ENCODE peak calls at places on chromosomes 6 and 20, in ten cellular contexts. One of them, this sample, is unnamed.

GRCh38 chr6:34272022-34272926 is 23.5 kb upstream of the SMIM29 start:
- DNase-seq in esophagus squamous epithelium: no peak
- DNase-seq in SK-N-SH: peak
- DNase-seq in GM12865: no peak
- DNase-seq in A673: no peak
- DNase-seq in dorsolateral prefrontal cortex: no peak
- DNase-seq in ovary: no peak
- DNase-seq in kidney epithelial cell: no peak
- DNase-seq in bronchial epithelial cell: no peak
- DNase-seq in fibroblast of the aortic adventitia: no peak
- DNase-seq in this sample: no peak

GRCh38 chr6:125050663-125051318 is 88.6 kb downstream of the RNF217 start:
- DNase-seq in SK-N-SH: no peak
- DNase-seq in dorsolateral prefrontal cortex: no peak
- DNase-seq in A673: peak
- DNase-seq in kidney epithelial cell: no peak
- DNase-seq in fibroblast of the aortic adventitia: no peak
- DNase-seq in ovary: no peak
- DNase-seq in GM12865: no peak
- DNase-seq in bronchial epithelial cell: peak
- DNase-seq in esophagus squamous epithelium: no peak
- DNase-seq in this sample: no peak

GRCh38 chr6:36817176-36817817 is 21.9 kb downstream of the CPNE5 start:
- DNase-seq in GM12865: no peak
- DNase-seq in fibroblast of the aortic adventitia: no peak
- DNase-seq in dorsolateral prefrontal cortex: no peak
- DNase-seq in SK-N-SH: no peak
- DNase-seq in bronchial epithelial cell: no peak
- DNase-seq in ovary: no peak
- DNase-seq in A673: no peak
- DNase-seq in esophagus squamous epithelium: no peak
- DNase-seq in kidney epithelial cell: no peak
- DNase-seq in this sample: no peak

GRCh38 chr6:25689966-25690365 is 38.0 kb downstream of the SCGN start:
- DNase-seq in esophagus squamous epithelium: no peak
- DNase-seq in fibroblast of the aortic adventitia: no peak
- DNase-seq in GM12865: no peak
- DNase-seq in bronchial epithelial cell: peak
- DNase-seq in A673: no peak
- DNase-seq in ovary: no peak
- DNase-seq in dorsolateral prefrontal cortex: no peak
- DNase-seq in kidney epithelial cell: no peak
- DNase-seq in SK-N-SH: no peak
- DNase-seq in this sample: no peak

GRCh38 chr6:17485181-17485580 is 91.8 kb downstream of the CAP2 start:
- DNase-seq in kidney epithelial cell: no peak
- DNase-seq in SK-N-SH: no peak
- DNase-seq in bronchial epithelial cell: no peak
- DNase-seq in dorsolateral prefrontal cortex: no peak
- DNase-seq in fibroblast of the aortic adventitia: no peak
- DNase-seq in esophagus squamous epithelium: no peak
- DNase-seq in ovary: no peak
- DNase-seq in A673: no peak
- DNase-seq in GM12865: no peak
- DNase-seq in this sample: no peak

GRCh38 chr6:4128748-4129147 is 6.6 kb downstream of the ECI2 start:
- DNase-seq in esophagus squamous epithelium: no peak
- DNase-seq in GM12865: no peak
- DNase-seq in kidney epithelial cell: no peak
- DNase-seq in ovary: no peak
- DNase-seq in bronchial epithelial cell: no peak
- DNase-seq in SK-N-SH: no peak
- DNase-seq in fibroblast of the aortic adventitia: peak
- DNase-seq in dorsolateral prefrontal cortex: no peak
- DNase-seq in A673: no peak
- DNase-seq in this sample: no peak

GRCh38 chr6:5435449-5435848 is 174.1 kb downstream of the FARS2 start:
- DNase-seq in SK-N-SH: no peak
- DNase-seq in A673: peak
- DNase-seq in kidney epithelial cell: no peak
- DNase-seq in bronchial epithelial cell: no peak
- DNase-seq in ovary: no peak
- DNase-seq in fibroblast of the aortic adventitia: peak
- DNase-seq in esophagus squamous epithelium: no peak
- DNase-seq in dorsolateral prefrontal cortex: no peak
- DNase-seq in GM12865: no peak
- DNase-seq in this sample: no peak

GRCh38 chr6:100078509-100078908 is 84.5 kb upstream of the MCHR2 start:
- DNase-seq in GM12865: peak
- DNase-seq in kidney epithelial cell: no peak
- DNase-seq in fibroblast of the aortic adventitia: peak
- DNase-seq in ovary: no peak
- DNase-seq in bronchial epithelial cell: peak
- DNase-seq in dorsolateral prefrontal cortex: no peak
- DNase-seq in esophagus squamous epithelium: no peak
- DNase-seq in SK-N-SH: peak
- DNase-seq in A673: peak
- DNase-seq in this sample: no peak

GRCh38 chr6:168138436-168138835 is 59.4 kb upstream of the FRMD1 start:
- DNase-seq in GM12865: no peak
- DNase-seq in dorsolateral prefrontal cortex: no peak
- DNase-seq in A673: no peak
- DNase-seq in fibroblast of the aortic adventitia: no peak
- DNase-seq in esophagus squamous epithelium: no peak
- DNase-seq in kidney epithelial cell: no peak
- DNase-seq in bronchial epithelial cell: no peak
- DNase-seq in SK-N-SH: no peak
- DNase-seq in ovary: no peak
- DNase-seq in this sample: no peak

GRCh38 chr6:166697113-166697512 is 70.1 kb upstream of the RPS6KA2 start:
- DNase-seq in GM12865: no peak
- DNase-seq in kidney epithelial cell: no peak
- DNase-seq in ovary: no peak
- DNase-seq in SK-N-SH: no peak
- DNase-seq in fibroblast of the aortic adventitia: no peak
- DNase-seq in dorsolateral prefrontal cortex: no peak
- DNase-seq in A673: no peak
- DNase-seq in esophagus squamous epithelium: no peak
- DNase-seq in bronchial epithelial cell: no peak
- DNase-seq in this sample: no peak

GRCh38 chr6:110703906-110704594 is 111.2 kb downstream of the CDK19 start:
- DNase-seq in esophagus squamous epithelium: no peak
- DNase-seq in dorsolateral prefrontal cortex: no peak
- DNase-seq in bronchial epithelial cell: peak
- DNase-seq in ovary: no peak
- DNase-seq in A673: no peak
- DNase-seq in SK-N-SH: no peak
- DNase-seq in GM12865: no peak
- DNase-seq in fibroblast of the aortic adventitia: peak
- DNase-seq in kidney epithelial cell: no peak
- DNase-seq in this sample: no peak

GRCh38 chr6:156102129-156102528 is 646.5 kb upstream of the NOX3 start:
- DNase-seq in esophagus squamous epithelium: no peak
- DNase-seq in GM12865: peak
- DNase-seq in ovary: no peak
- DNase-seq in fibroblast of the aortic adventitia: peak
- DNase-seq in dorsolateral prefrontal cortex: no peak
- DNase-seq in A673: peak
- DNase-seq in bronchial epithelial cell: peak
- DNase-seq in kidney epithelial cell: no peak
- DNase-seq in SK-N-SH: no peak
- DNase-seq in this sample: no peak

GRCh38 chr20:52614036-52614863 is 357.9 kb upstream of the TSHZ2 start:
- DNase-seq in kidney epithelial cell: no peak
- DNase-seq in SK-N-SH: no peak
- DNase-seq in GM12865: no peak
- DNase-seq in A673: no peak
- DNase-seq in bronchial epithelial cell: no peak
- DNase-seq in fibroblast of the aortic adventitia: no peak
- DNase-seq in dorsolateral prefrontal cortex: no peak
- DNase-seq in esophagus squamous epithelium: no peak
- DNase-seq in ovary: no peak
- DNase-seq in this sample: no peak

GRCh38 chr6:117399924-117400323 is 25.8 kb downstream of the ROS1 start:
- DNase-seq in dorsolateral prefrontal cortex: no peak
- DNase-seq in A673: peak
- DNase-seq in kidney epithelial cell: no peak
- DNase-seq in SK-N-SH: peak
- DNase-seq in ovary: no peak
- DNase-seq in esophagus squamous epithelium: no peak
- DNase-seq in GM12865: no peak
- DNase-seq in bronchial epithelial cell: peak
- DNase-seq in fibroblast of the aortic adventitia: peak
- DNase-seq in this sample: no peak

GRCh38 chr6:97160280-97160679 is 122.7 kb downstream of the MMS22L start:
- DNase-seq in esophagus squamous epithelium: no peak
- DNase-seq in GM12865: no peak
- DNase-seq in SK-N-SH: no peak
- DNase-seq in fibroblast of the aortic adventitia: peak
- DNase-seq in A673: peak
- DNase-seq in ovary: no peak
- DNase-seq in bronchial epithelial cell: no peak
- DNase-seq in dorsolateral prefrontal cortex: no peak
- DNase-seq in kidney epithelial cell: no peak
- DNase-seq in this sample: no peak

GRCh38 chr6:8494730-8495129 is 59.4 kb upstream of the SLC35B3 start:
- DNase-seq in SK-N-SH: no peak
- DNase-seq in fibroblast of the aortic adventitia: no peak
- DNase-seq in A673: no peak
- DNase-seq in bronchial epithelial cell: no peak
- DNase-seq in kidney epithelial cell: no peak
- DNase-seq in dorsolateral prefrontal cortex: no peak
- DNase-seq in ovary: no peak
- DNase-seq in GM12865: peak
- DNase-seq in esophagus squamous epithelium: no peak
- DNase-seq in this sample: no peak
- TF ChIP-seq CTCF in SK-N-SH: no peak
- TF ChIP-seq CTCF in fibroblast of the aortic adventitia: no peak
- TF ChIP-seq CTCF in A673: no peak
- TF ChIP-seq CTCF in bronchial epithelial cell: no peak
- TF ChIP-seq CTCF in kidney epithelial cell: no peak
- TF ChIP-seq CTCF in dorsolateral prefrontal cortex: no peak
- TF ChIP-seq CTCF in ovary: no peak
- TF ChIP-seq CTCF in GM12865: no peak
- TF ChIP-seq CTCF in esophagus squamous epithelium: no peak
- TF ChIP-seq CTCF in this sample: no peak

GRCh38 chr6:54992789-54993188 is 146.2 kb downstream of the FAM83B start:
- DNase-seq in SK-N-SH: no peak
- DNase-seq in kidney epithelial cell: no peak
- DNase-seq in A673: peak
- DNase-seq in GM12865: peak
- DNase-seq in ovary: no peak
- DNase-seq in esophagus squamous epithelium: no peak
- DNase-seq in fibroblast of the aortic adventitia: peak
- DNase-seq in bronchial epithelial cell: peak
- DNase-seq in dorsolateral prefrontal cortex: no peak
- DNase-seq in this sample: no peak
- TF ChIP-seq CTCF in SK-N-SH: peak
- TF ChIP-seq CTCF in kidney epithelial cell: peak
- TF ChIP-seq CTCF in A673: peak
- TF ChIP-seq CTCF in GM12865: peak
- TF ChIP-seq CTCF in ovary: no peak
- TF ChIP-seq CTCF in esophagus squamous epithelium: peak
- TF ChIP-seq CTCF in fibroblast of the aortic adventitia: peak
- TF ChIP-seq CTCF in bronchial epithelial cell: peak
- TF ChIP-seq CTCF in dorsolateral prefrontal cortex: no peak
- TF ChIP-seq CTCF in this sample: peak

GRCh38 chr6:118776607-118777549 is 117.1 kb upstream of the ASF1A start:
- DNase-seq in kidney epithelial cell: peak
- DNase-seq in SK-N-SH: peak
- DNase-seq in A673: peak
- DNase-seq in bronchial epithelial cell: peak
- DNase-seq in dorsolateral prefrontal cortex: peak
- DNase-seq in fibroblast of the aortic adventitia: peak
- DNase-seq in esophagus squamous epithelium: no peak
- DNase-seq in GM12865: peak
- DNase-seq in ovary: peak
- DNase-seq in this sample: peak

GRCh38 chr6:118772886-118773285 is 121.1 kb upstream of the ASF1A start:
- DNase-seq in bronchial epithelial cell: no peak
- DNase-seq in ovary: no peak
- DNase-seq in kidney epithelial cell: no peak
- DNase-seq in GM12865: no peak
- DNase-seq in esophagus squamous epithelium: no peak
- DNase-seq in fibroblast of the aortic adventitia: no peak
- DNase-seq in SK-N-SH: no peak
- DNase-seq in A673: no peak
- DNase-seq in dorsolateral prefrontal cortex: no peak
- DNase-seq in this sample: no peak

GRCh38 chr6:118774596-118774995 is 119.4 kb upstream of the ASF1A start:
- DNase-seq in A673: no peak
- DNase-seq in GM12865: no peak
- DNase-seq in dorsolateral prefrontal cortex: no peak
- DNase-seq in SK-N-SH: no peak
- DNase-seq in kidney epithelial cell: no peak
- DNase-seq in fibroblast of the aortic adventitia: no peak
- DNase-seq in ovary: no peak
- DNase-seq in esophagus squamous epithelium: no peak
- DNase-seq in bronchial epithelial cell: no peak
- DNase-seq in this sample: no peak

GRCh38 chr6:118771253-118771652 is 119.9 kb upstream of the CEP85L start:
- DNase-seq in bronchial epithelial cell: peak
- DNase-seq in fibroblast of the aortic adventitia: no peak
- DNase-seq in GM12865: no peak
- DNase-seq in kidney epithelial cell: no peak
- DNase-seq in SK-N-SH: no peak
- DNase-seq in dorsolateral prefrontal cortex: no peak
- DNase-seq in esophagus squamous epithelium: no peak
- DNase-seq in ovary: no peak
- DNase-seq in A673: no peak
- DNase-seq in this sample: no peak

GRCh38 chr6:118775381-118775780 is 118.6 kb upstream of the ASF1A start:
- DNase-seq in bronchial epithelial cell: no peak
- DNase-seq in SK-N-SH: no peak
- DNase-seq in esophagus squamous epithelium: no peak
- DNase-seq in fibroblast of the aortic adventitia: no peak
- DNase-seq in dorsolateral prefrontal cortex: no peak
- DNase-seq in kidney epithelial cell: no peak
- DNase-seq in GM12865: no peak
- DNase-seq in A673: no peak
- DNase-seq in ovary: no peak
- DNase-seq in this sample: no peak
- TF ChIP-seq CTCF in bronchial epithelial cell: no peak
- TF ChIP-seq CTCF in SK-N-SH: no peak
- TF ChIP-seq CTCF in esophagus squamous epithelium: no peak
- TF ChIP-seq CTCF in fibroblast of the aortic adventitia: no peak
- TF ChIP-seq CTCF in dorsolateral prefrontal cortex: no peak
- TF ChIP-seq CTCF in kidney epithelial cell: no peak
- TF ChIP-seq CTCF in GM12865: no peak
- TF ChIP-seq CTCF in A673: no peak
- TF ChIP-seq CTCF in ovary: no peak
- TF ChIP-seq CTCF in this sample: no peak

DNA sequence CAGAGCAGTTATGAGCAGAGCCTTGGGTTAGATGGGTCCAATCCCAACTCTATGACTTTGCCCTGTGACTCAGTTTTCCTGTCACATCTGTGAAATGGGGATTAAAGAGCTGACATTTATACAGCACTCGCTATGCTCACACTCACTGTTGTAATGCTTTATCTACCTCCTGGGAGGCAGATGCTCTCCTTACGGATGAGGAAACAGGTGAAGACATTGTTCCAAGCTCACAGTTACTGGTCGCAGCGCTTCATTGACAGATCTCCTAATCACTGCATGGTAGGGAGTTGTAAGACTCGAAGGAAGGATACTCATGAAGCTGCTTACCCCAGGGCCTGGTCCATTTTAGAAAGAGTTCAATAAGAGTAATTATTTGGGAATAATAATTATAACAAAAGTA is 2.9 kb upstream of the MYLK2 start:
- DNase-seq in esophagus squamous epithelium: no peak
- DNase-seq in SK-N-SH: no peak
- DNase-seq in bronchial epithelial cell: no peak
- DNase-seq in dorsolateral prefrontal cortex: no peak
- DNase-seq in A673: no peak
- DNase-seq in kidney epithelial cell: no peak
- DNase-seq in GM12865: no peak
- DNase-seq in fibroblast of the aortic adventitia: no peak
- DNase-seq in ovary: no peak
- DNase-seq in this sample: no peak
- TF ChIP-seq CTCF in esophagus squamous epithelium: no peak
- TF ChIP-seq CTCF in SK-N-SH: no peak
- TF ChIP-seq CTCF in bronchial epithelial cell: no peak
- TF ChIP-seq CTCF in dorsolateral prefrontal cortex: no peak
- TF ChIP-seq CTCF in A673: no peak
- TF ChIP-seq CTCF in kidney epithelial cell: no peak
- TF ChIP-seq CTCF in GM12865: no peak
- TF ChIP-seq CTCF in fibroblast of the aortic adventitia: no peak
- TF ChIP-seq CTCF in ovary: no peak
- TF ChIP-seq CTCF in this sample: no peak

This sample was measured in retinal pigment epithelial cell.